ENCODE peak calls at places on chromosomes 1 and 21, in eight cellular contexts. R, K, O, A, J, T, P and W are unnamed samples.

GRCh38 chr1:16088996-16089395 is 15.5 kb upstream of the FAM131C start:
- DNase-seq in A (peak; percentile 34), R (no peak), K (no peak), O (no peak), J (peak; percentile 71), T (no peak), P (peak; percentile 89), W (no peak)

GRCh38 chr1:235908742-235909520 is 42.2 kb upstream of the LYST start:
- DNase-seq in R (no peak), O (no peak), J (peak; percentile 92), T (no peak), K (no peak), A (peak; percentile 29), P (peak; percentile 85), W (no peak)

GRCh38 chr1:57431400-57431799 is 7.5 kb upstream of the DAB1 start:
- DNase-seq in R (no peak), T (no peak), J (no peak), K (no peak), P (no peak), O (no peak), A (no peak), W (no peak)

GRCh38 chr1:228215663-228216116 is 7.8 kb downstream of the OBSCN start:
- DNase-seq in J (no peak), K (no peak), T (no peak), R (no peak), P (no peak), O (no peak), A (no peak), W (no peak)

GRCh38 chr1:66553846-66554245 is 19.9 kb downstream of the SGIP1 start:
- DNase-seq in J (peak; percentile 92), O (no peak), K (no peak), A (no peak), R (no peak), P (peak; percentile 68), T (no peak), W (no peak)

GRCh38 chr1:221337106-221337505 is 404.8 kb downstream of the DUSP10 start:
- DNase-seq in R (no peak), A (no peak), J (no peak), K (no peak), O (no peak), T (no peak), P (no peak), W (no peak)

GRCh38 chr1:167185062-167185461 is 35.6 kb upstream of the POU2F1 start:
- DNase-seq in T (no peak), J (no peak), P (no peak), K (no peak), A (no peak), O (no peak), R (no peak), W (no peak)

GRCh38 chr1:110783292-110783918 is 89.5 kb upstream of the CD53 start:
- DNase-seq in P (peak; percentile 16), J (peak; percentile 53), T (peak; percentile 45), A (peak; percentile 13), R (no peak), K (no peak), O (no peak), W (peak; percentile 68)

GRCh38 chr1:93283496-93283895 is 62.2 kb upstream of the DR1 start:
- DNase-seq in P (no peak), T (no peak), K (no peak), O (no peak), A (no peak), R (no peak), J (no peak), W (no peak)

GRCh38 chr1:202107801-202108731 is 14.7 kb upstream of the GPR37L1 start:
- DNase-seq in T (peak; percentile 27), K (peak; percentile 67), P (no peak), J (no peak), A (no peak), R (no peak), O (no peak), W (no peak)

GRCh38 chr21:45256912-45257672 is 30.6 kb downstream of the POFUT2 start:
- DNase-seq in J (peak; percentile 17), A (no peak), K (no peak), P (no peak), T (peak; percentile 40), R (no peak), O (no peak), W (no peak)

GRCh38 chr1:229007167-229007566 is 263.7 kb upstream of the RAB4A start:
- DNase-seq in K (no peak), T (no peak), P (no peak), R (no peak), A (no peak), O (no peak), J (no peak), W (no peak)

GRCh38 chr1:64196074-64196869 is 7.2 kb upstream of the UBE2U start:
- DNase-seq in R (no peak), K (peak; percentile 52), O (no peak), J (no peak), A (no peak), P (no peak), T (no peak), W (no peak)

GRCh38 chr1:155062702-155063411 is 683 bp upstream of the EFNA4 start:
- DNase-seq in T (peak; percentile 88), K (peak; percentile 73), O (peak; percentile 72), A (no peak), R (peak; percentile 33), J (peak; percentile 46), P (no peak), W (peak; percentile 88)

GRCh38 chr1:45926302-45926701 is 122.9 kb downstream of the MAST2 start:
- DNase-seq in A (no peak), O (no peak), K (no peak), J (no peak), T (no peak), R (peak; percentile 15), P (no peak), W (no peak)

GRCh38 chr1:37498872-37499617 is 15.5 kb downstream of the MEAF6 start:
- DNase-seq in R (no peak), P (peak; percentile 41), A (no peak), T (peak; percentile 42), O (no peak), J (peak; percentile 80), K (no peak), W (no peak)

GRCh38 chr1:165424454-165425283 is 20.3 kb downstream of the RXRG start:
- DNase-seq in O (no peak), K (peak; percentile 49), T (no peak), R (no peak), P (no peak), J (no peak), A (no peak), W (no peak)

GRCh38 chr1:6953874-6954502 is 168.7 kb downstream of the CAMTA1 start:
- DNase-seq in K (no peak), J (no peak), P (no peak), R (peak; percentile 65), O (no peak), T (no peak), A (no peak), W (no peak)

GRCh38 chr1:145891587-145892485 is 6.2 kb upstream of the ANKRD35 start:
- DNase-seq in R (peak; percentile 91), A (peak; percentile 98), K (peak; percentile 94), J (peak; percentile 99), O (peak; percentile 46), P (peak; percentile 99), T (peak; percentile 94), W (peak; percentile 75)

GRCh38 chr1:154325583-154326545 is 539 bp downstream of the ATP8B2 start:
- DNase-seq in O (no peak), T (peak; percentile 91), P (peak; percentile 79), J (peak; percentile 94), K (peak; percentile 67), R (peak; percentile 22), A (peak; percentile 73), W (peak; percentile 53)

GRCh38 chr1:42816600-42817439 is at the start of the genes ERMAP and SVBP:
- DNase-seq in J (peak; percentile 89), O (peak; percentile 72), T (peak; percentile 88), P (peak; percentile 54), R (peak; percentile 81), A (peak; percentile 61), K (peak; percentile 97), W (peak; percentile 98)

GRCh38 chr1:1910651-1911389 is 4.2 kb upstream of the CALML6 start:
- DNase-seq in R (no peak), P (no peak), O (no peak), K (peak; percentile 36), A (no peak), J (no peak), T (no peak), W (no peak)

GRCh38 chr1:156414440-156415064 is 45.5 kb downstream of the RHBG start:
- DNase-seq in T (no peak), P (no peak), O (no peak), K (no peak), J (peak; percentile 15), R (no peak), A (no peak), W (no peak)

GRCh38 chr21:29904359-29905282 is 35.2 kb downstream of the GRIK1 start:
- DNase-seq in T (no peak), P (peak; percentile 2), J (no peak), R (no peak), K (no peak), A (no peak), O (no peak), W (no peak)

GRCh38 chr1:156893048-156893953 is at the start of gene PEAR1:
- DNase-seq in T (no peak), J (peak; percentile 69), O (no peak), A (no peak), K (peak; percentile 78), R (no peak), P (no peak), W (no peak)

GRCh38 chr1:33025180-33025569 is 11.5 kb downstream of the AK2 start:
- DNase-seq in R (no peak), P (no peak), A (no peak), K (no peak), T (no peak), O (no peak), J (no peak), W (no peak)

GRCh38 chr1:17192394-17193221 is 12.3 kb upstream of the PADI1 start:
- DNase-seq in P (peak; percentile 69), R (no peak), T (no peak), O (no peak), K (no peak), A (no peak), J (no peak), W (no peak)